ENCODE peak calls at places on chromosomes 1 and 21, in eight cellular contexts. Q is GM23338, Y is HCT116, K is PC-3, I is MM.1S, V is hepatocyte, L is SK-N-SH, C is neural progenitor cell. F is an unnamed sample. For H3K4me1, the result is how much of the 10 kb centered on the place peaks cover.

GRCh38 chr1:158077366-158078256 is 84.2 kb downstream of the KIRREL1 start:
- DNase-seq in Q (no peak), Y (no peak), K (no peak), I (no peak), V (no peak), L (no peak), C (no peak), F (no peak)

GRCh38 chr1:230495891-230496385 is 69.8 kb upstream of the PGBD5 start:
- DNase-seq in Q (no peak), Y (no peak), K (peak), I (peak), V (no peak), L (no peak), C (no peak), F (no peak)

GRCh38 chr1:246608616-246609376 is 42.5 kb downstream of the CNST start:
- DNase-seq in Q (peak), Y (peak), K (peak), I (no peak), V (peak), L (peak), C (peak), F (no peak)

GRCh38 chr1:232650433-232650832 is 20.5 kb upstream of the SIPA1L2 start:
- DNase-seq in Q (no peak), Y (no peak), K (no peak), I (no peak), V (no peak), L (no peak), C (no peak), F (no peak)

GRCh38 chr1:3858231-3858981 is 1.1 kb downstream of the DFFB start:
- DNase-seq in Q (peak), Y (no peak), K (peak), I (no peak), V (peak), L (peak), C (peak), F (peak)

GRCh38 chr1:115668579-115668978 is 26.8 kb downstream of the VANGL1 start:
- DNase-seq in Q (no peak), Y (peak), K (peak), I (no peak), V (no peak), L (no peak), C (no peak), F (no peak)

GRCh38 chr1:114712987-114713386 is 3.6 kb downstream of the NRAS start:
- DNase-seq in Q (no peak), Y (no peak), K (no peak), I (no peak), V (no peak), L (no peak), C (no peak), F (no peak)

GRCh38 chr1:56539403-56539802 is 40.0 kb downstream of the PLPP3 start:
- DNase-seq in Q (no peak), Y (no peak), K (no peak), I (no peak), V (no peak), L (no peak), C (no peak), F (no peak)

GRCh38 chr1:178308438-178308837 is 188.3 kb downstream of the CLEC20A start:
- DNase-seq in Q (peak), Y (peak), K (no peak), I (no peak), V (no peak), L (no peak), C (no peak), F (no peak)

GRCh38 chr1:106954830-106955229 is 101.6 kb upstream of the PRMT6 start:
- DNase-seq in Q (no peak), Y (no peak), K (no peak), I (no peak), V (no peak), L (no peak), C (no peak), F (no peak)

GRCh38 chr1:41638086-41639024 is 153.9 kb upstream of the EDN2 start:
- DNase-seq in Q (no peak), Y (no peak), K (no peak), I (no peak), V (no peak), L (no peak), C (no peak), F (no peak)

GRCh38 chr1:5099018-5099417 is 444.6 kb downstream of the AJAP1 start:
- DNase-seq in Q (no peak), Y (no peak), K (no peak), I (no peak), V (no peak), L (no peak), C (peak), F (no peak)

GRCh38 chr1:94954292-94955220 is 27.6 kb upstream of the CNN3 start:
- DNase-seq in Q (peak), Y (no peak), K (peak), I (no peak), V (no peak), L (no peak), C (peak), F (no peak)

GRCh38 chr1:220906561-220907334 is 27.5 kb downstream of the HLX start:
- DNase-seq in Q (no peak), Y (no peak), K (peak), I (no peak), V (no peak), L (no peak), C (no peak), F (no peak)

GRCh38 chr1:165869343-165869742 is 41.9 kb downstream of the UCK2 start:
- DNase-seq in Q (peak), Y (no peak), K (no peak), I (no peak), V (no peak), L (no peak), C (no peak), F (no peak)

GRCh38 chr1:60759257-60759656 is 323.1 kb upstream of the NFIA start:
- DNase-seq in Q (no peak), Y (no peak), K (no peak), I (no peak), V (no peak), L (peak), C (no peak), F (no peak)

GRCh38 chr21:41830764-41831452 is 48.2 kb downstream of the PRDM15 start:
- DNase-seq in Q (no peak), Y (no peak), K (no peak), I (no peak), V (no peak), L (no peak), C (no peak), F (no peak)

GRCh38 chr1:183470961-183471747 is 1.1 kb upstream of the SMG7 start:
- DNase-seq in Q (peak), Y (peak), K (peak), I (peak), V (peak), L (peak), C (peak), F (peak)

GRCh38 chr1:21665711-21666571 is 3.2 kb downstream of the RAP1GAP start:
- DNase-seq in Q (no peak), Y (no peak), K (peak), I (no peak), V (no peak), L (no peak), C (no peak), F (no peak)

GRCh38 chr21:33801424-33802405 is 113.9 kb downstream of the ATP5PO start:
- DNase-seq in Q (peak), Y (peak), K (peak), I (peak), V (peak), L (no peak), C (peak), F (no peak)

GRCh38 chr1:153626929-153627796 is at the start of gene S100A13:
- DNase-seq in Q (peak), Y (peak), K (peak), I (no peak), V (peak), L (no peak), C (peak), F (peak)

GRCh38 chr1:89761901-89762300 is 58.9 kb upstream of the LRRC8D start:
- DNase-seq in Q (no peak), Y (no peak), K (no peak), I (no peak), V (no peak), L (no peak), C (no peak), F (no peak)

GRCh38 chr1:200869376-200869752 is 3.4 kb upstream of the GPR25 start:
- DNase-seq in Q (no peak), Y (no peak), K (no peak), I (no peak), V (no peak), L (no peak), C (no peak), F (no peak)

GRCh38 chr1:3906672-3907020 is 6.6 kb upstream of the C1orf174 start:
- DNase-seq in Q (no peak), Y (no peak), K (no peak), I (no peak), V (no peak), L (no peak), C (no peak), F (no peak)

GRCh38 chr1:39545531-39545930 is 31.1 kb downstream of the PABPC4 start:
- DNase-seq in Q (no peak), Y (no peak), K (no peak), I (no peak), V (no peak), L (no peak), C (no peak), F (no peak)

GRCh38 chr1:62599044-62599443 is 1.7 kb downstream of the ANGPTL3 start:
- DNase-seq in Q (no peak), Y (no peak), K (no peak), I (no peak), V (no peak), L (no peak), C (no peak), F (no peak)

GRCh38 chr21:44989943-44990780 is 50.3 kb downstream of the SLX9 start:
- DNase-seq in Q (no peak), Y (no peak), K (no peak), I (no peak), V (no peak), L (peak), C (no peak), F (no peak)

GRCh38 chr21:34298797-34299539 is 64.8 kb upstream of the KCNE2 start:
- DNase-seq in Q (no peak), Y (no peak), K (no peak), I (no peak), V (no peak), L (no peak), C (no peak), F (no peak)

GRCh38 chr1:60132985-60133673 is 59.6 kb upstream of the C1orf87 start:
- DNase-seq in Q (no peak), Y (no peak), K (peak), I (peak), V (peak), L (peak), C (no peak), F (no peak)

GRCh38 chr21:27246741-27247140 is 279.9 kb upstream of the ADAMTS5 start:
- DNase-seq in Q (no peak), Y (no peak), K (peak), I (no peak), V (no peak), L (no peak), C (no peak), F (no peak)

GRCh38 chr1:93804412-93804811 is 74.6 kb downstream of the DNTTIP2 start:
- DNase-seq in Q (no peak), Y (no peak), K (peak), I (no peak), V (no peak), L (no peak), C (no peak), F (no peak)

GRCh38 chr1:17011439-17012307 is at the start of gene ATP13A2:
- DNase-seq in Q (peak), Y (peak), K (peak), I (peak), V (peak), L (peak), C (peak), F (peak)

GRCh38 chr21:16420086-16420724 is 690.4 kb downstream of the USP25 start:
- DNase-seq in Q (no peak), Y (no peak), K (no peak), I (no peak), V (peak), L (peak), C (no peak), F (no peak)

GRCh38 chr1:31782066-31782762 is 18.1 kb upstream of the ADGRB2 start:
- DNase-seq in Q (peak), Y (no peak), K (no peak), I (no peak), V (peak), L (peak), C (peak), F (peak)

GRCh38 chr1:244046907-244047738 is 4.0 kb upstream of the ZBTB18 start:
- DNase-seq in Q (no peak), Y (no peak), K (peak), I (peak), V (no peak), L (no peak), C (no peak), F (no peak)

GRCh38 chr1:181482001-181482430 is 1.3 kb upstream of the CACNA1E start:
- DNase-seq in Q (peak), Y (no peak), K (no peak), I (no peak), V (no peak), L (no peak), C (no peak), F (no peak)

GRCh38 chr1:176559474-176560390 is 96.8 kb downstream of the PAPPA2 start:
- DNase-seq in Q (peak), Y (peak), K (peak), I (peak), V (peak), L (peak), C (peak), F (peak)

GRCh38 chr1:167501513-167502191 is 16.7 kb downstream of the CD247 start:
- DNase-seq in Q (no peak), Y (no peak), K (no peak), I (no peak), V (no peak), L (no peak), C (no peak), F (peak)

GRCh38 chr1:19284881-19285280 is 3.7 kb downstream of the AKR7A3 start:
- DNase-seq in Q (no peak), Y (no peak), K (no peak), I (no peak), V (no peak), L (no peak), C (no peak), F (no peak)

GRCh38 chr1:104264506-104264905 is 514.8 kb downstream of the AMY1C start:
- DNase-seq in Q (no peak), Y (no peak), K (peak), I (no peak), V (peak), L (peak), C (no peak), F (no peak)

GRCh38 chr1:204923209-204923608 is 52.5 kb downstream of the NFASC start:
- DNase-seq in Q (peak), Y (no peak), K (no peak), I (no peak), V (no peak), L (no peak), C (peak), F (no peak)

GRCh38 chr1:204923626-204924012 is 53.0 kb downstream of the NFASC start:
- DNase-seq in Q (no peak), Y (no peak), K (no peak), I (no peak), V (no peak), L (no peak), C (no peak), F (no peak)

GRCh38 chr1:204921855-204922516 is 51.3 kb downstream of the NFASC start:
- DNase-seq in Q (no peak), Y (no peak), K (no peak), I (no peak), V (no peak), L (no peak), C (no peak), F (no peak)

GRCh38 chr1:204925701-204926100 is 55.0 kb downstream of the NFASC start:
- DNase-seq in Q (no peak), Y (no peak), K (no peak), I (no peak), V (no peak), L (no peak), C (no peak), F (no peak)

GRCh38 chr1:204924013-204924759 is 53.5 kb downstream of the NFASC start:
- DNase-seq in Q (peak), Y (no peak), K (peak), I (no peak), V (peak), L (no peak), C (peak), F (no peak)
- H3K4me1 ChIP-seq in Q (half or more), Y (under half), K (under half), I (under half), V (under half), L (under half), C (under half), F (under half)

DNA sequence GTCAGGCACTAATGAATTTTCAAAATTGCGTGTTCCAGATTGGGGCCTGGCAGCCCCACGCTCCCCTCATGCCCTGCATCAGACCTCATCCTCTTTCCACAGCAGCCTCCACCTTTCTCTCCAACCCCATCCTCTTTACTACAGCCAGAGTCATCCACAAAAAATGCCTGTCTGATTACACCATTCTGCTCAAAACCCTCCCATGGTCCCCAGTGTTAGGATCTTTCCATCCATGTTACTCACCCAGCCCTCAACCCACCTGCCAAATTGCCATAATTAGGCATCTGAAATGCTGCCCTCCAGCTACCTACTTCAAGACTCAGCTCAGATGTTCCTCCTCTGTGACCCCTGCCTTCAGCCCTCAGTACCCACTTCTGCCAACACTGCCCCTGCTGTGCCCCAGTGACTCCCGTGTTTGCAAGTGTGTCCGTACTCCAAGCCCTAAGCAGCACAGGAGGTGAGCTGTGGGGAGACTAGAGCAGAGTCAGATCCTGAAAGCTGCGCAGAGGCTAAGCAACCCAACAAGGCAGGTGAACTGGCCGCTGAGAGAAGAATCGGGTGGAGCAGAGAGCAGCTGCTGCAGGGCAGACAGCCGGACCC is 715 bp upstream of the ARTN start:
- DNase-seq in Q (no peak), Y (no peak), K (peak), I (no peak), V (no peak), L (no peak), C (no peak), F (no peak)
- H3K4me2 ChIP-seq in Q (peak), Y (peak), K (peak), I (no peak), V (peak), L (no peak), C (peak), F (no peak)

DNA sequence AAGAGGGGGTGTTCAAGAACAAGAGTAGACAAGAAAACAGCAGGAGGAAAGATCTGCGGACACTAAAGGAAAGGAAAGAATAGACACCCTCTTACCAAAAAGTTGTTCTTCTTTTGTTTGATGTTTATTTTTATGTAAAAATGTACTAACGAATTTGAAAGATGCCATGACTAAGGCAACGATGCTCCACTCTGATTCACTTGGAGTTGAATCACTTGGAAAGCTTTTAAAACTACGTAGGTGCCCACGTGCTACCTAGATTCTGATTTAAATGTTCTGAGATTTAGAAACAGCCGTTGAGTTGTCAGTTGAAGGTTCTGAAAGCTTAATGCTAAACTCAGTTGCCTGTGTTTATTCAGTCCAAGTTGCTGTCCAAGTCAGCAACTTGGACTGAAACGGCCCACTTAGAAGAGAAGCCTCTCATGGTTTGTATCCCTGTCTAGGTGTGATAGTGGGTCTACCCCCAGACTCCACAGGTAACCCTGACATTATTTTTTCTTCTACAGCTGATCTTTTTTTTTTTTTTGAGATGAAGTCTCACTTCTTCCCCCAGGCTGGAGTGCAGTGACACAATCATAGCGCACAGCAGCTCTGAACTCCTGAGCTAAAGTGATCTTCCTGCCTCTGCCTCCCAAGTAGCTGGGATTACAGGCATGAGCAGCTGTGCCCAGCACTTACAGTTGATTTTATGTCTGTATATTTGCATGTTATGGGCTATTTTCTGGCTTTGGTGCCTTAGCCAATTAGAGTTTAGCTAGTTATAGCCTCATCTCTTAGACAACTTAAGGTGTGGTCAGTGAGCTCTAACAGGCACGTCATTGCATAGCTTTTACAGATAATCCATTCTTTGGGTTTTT is 1.4 kb upstream of the VAMP4 start:
- DNase-seq in Q (no peak), Y (no peak), K (peak), I (peak), V (peak), L (no peak), C (no peak), F (no peak)
- TF ChIP-seq EZH2phosphoT487 in Q (no peak), Y (no peak), K (no peak), I (no peak), V (no peak), L (no peak), C (no peak), F (no peak)

GRCh38 chr1:15988856-15989736 is 13.2 kb upstream of the ZBTB17 start:
- DNase-seq in Q (no peak), Y (no peak), K (no peak), I (no peak), V (no peak), L (no peak), C (no peak), F (no peak)

GRCh38 chr1:15981679-15982078 is 5.8 kb upstream of the ZBTB17 start:
- DNase-seq in Q (no peak), Y (no peak), K (no peak), I (no peak), V (no peak), L (no peak), C (no peak), F (no peak)

GRCh38 chr1:15989776-15990175 is 13.9 kb upstream of the ZBTB17 start:
- DNase-seq in Q (no peak), Y (no peak), K (no peak), I (no peak), V (no peak), L (no peak), C (no peak), F (no peak)

GRCh38 chr1:15983275-15983674 is 7.4 kb upstream of the ZBTB17 start:
- DNase-seq in Q (no peak), Y (no peak), K (no peak), I (no peak), V (no peak), L (no peak), C (no peak), F (no peak)

GRCh38 chr1:15985611-15986272 is 9.8 kb upstream of the ZBTB17 start:
- DNase-seq in Q (no peak), Y (peak), K (peak), I (no peak), V (peak), L (no peak), C (no peak), F (no peak)
- H3K4me1 ChIP-seq in Q (under half), Y (under half), K (under half), I (under half), V (under half), L (under half), C (under half), F (under half)

F was measured in OCI-LY7.